ENCODE peak calls at places on chromosomes 3 and 15, in nine cellular contexts. M is cardiac fibroblast; I is T-helper 1 cell; V is ELR; H is vagina; K is cerebellar cortex; S is naive thymus-derived CD8-positive, alpha-beta T cell; G is B cell; Z is MV-4-11. E is an unnamed sample.

GRCh38 chr3:49305608-49306007 is 28.6 kb upstream of the C3orf62 start:
- DNase-seq in M (no peak), I (no peak), V (no peak), H (no peak), K (no peak), S (no peak), G (no peak), Z (no peak), E (no peak)

GRCh38 chr3:182330647-182331046 is 462.7 kb upstream of the ATP11B start:
- DNase-seq in M (no peak), I (no peak), V (no peak), H (no peak), K (no peak), S (no peak), G (no peak), Z (no peak), E (no peak)

GRCh38 chr15:72857331-72858065 is 73.9 kb upstream of the ADPGK start:
- DNase-seq in M (no peak), I (no peak), V (no peak), H (no peak), K (no peak), S (no peak), G (no peak), Z (no peak), E (no peak)

GRCh38 chr3:53570709-53571108 is 76.3 kb downstream of the CACNA1D start:
- DNase-seq in M (peak; percentile 2), I (no peak), V (peak; percentile 29), H (no peak), K (no peak), S (no peak), G (no peak), Z (no peak), E (peak; percentile 13)

GRCh38 chr3:174613173-174613572 is 246.0 kb upstream of the NAALADL2 start:
- DNase-seq in M (no peak), I (no peak), V (no peak), H (no peak), K (no peak), S (no peak), G (no peak), Z (no peak), E (no peak)

GRCh38 chr15:80457896-80458295 is 53.7 kb downstream of the ARNT2 start:
- DNase-seq in M (no peak), I (no peak), V (no peak), H (no peak), K (no peak), S (no peak), G (no peak), Z (no peak), E (no peak)

GRCh38 chr15:79332824-79333510 is 22.1 kb downstream of the TMED3 start:
- DNase-seq in M (no peak), I (no peak), V (no peak), H (no peak), K (no peak), S (no peak), G (no peak), Z (no peak), E (no peak)

GRCh38 chr15:87154771-87155170 is 1075.1 kb downstream of the AGBL1 start:
- DNase-seq in M (peak; percentile 2), I (no peak), V (peak; percentile 83), H (no peak), K (no peak), S (no peak), G (no peak), Z (no peak), E (peak; percentile 78)

GRCh38 chr3:127953636-127954035 is 38.6 kb downstream of the KBTBD12 start:
- DNase-seq in M (peak; percentile 12), I (no peak), V (peak; percentile 60), H (no peak), K (no peak), S (no peak), G (no peak), Z (peak; percentile 49), E (peak; percentile 56)

GRCh38 chr3:119702530-119703527 is at the start of gene CFAP91:
- DNase-seq in M (peak; percentile 96), I (peak; percentile 81), V (peak; percentile 95), H (no peak), K (peak; percentile 91), S (peak; percentile 89), G (peak; percentile 90), Z (peak; percentile 89), E (peak; percentile 95)

GRCh38 chr3:52877085-52877484 is 20.3 kb downstream of the STIMATE start:
- DNase-seq in M (no peak), I (no peak), V (no peak), H (no peak), K (no peak), S (no peak), G (no peak), Z (no peak), E (no peak)

GRCh38 chr3:134060561-134061385 is 31.0 kb upstream of the SLCO2A1 start:
- DNase-seq in M (peak; percentile 63), I (no peak), V (no peak), H (peak; percentile 85), K (no peak), S (no peak), G (no peak), Z (no peak), E (no peak)

GRCh38 chr3:122969585-122970453 is 57.7 kb downstream of the SEMA5B start:
- DNase-seq in M (peak; percentile 73), I (no peak), V (peak; percentile 30), H (no peak), K (no peak), S (peak; percentile 24), G (no peak), Z (no peak), E (peak; percentile 67)

GRCh38 chr15:76483752-76484151 is 147.2 kb downstream of the ISL2 start:
- DNase-seq in M (no peak), I (no peak), V (no peak), H (no peak), K (no peak), S (no peak), G (no peak), Z (no peak), E (no peak)

GRCh38 chr3:38015485-38015884 is 14.0 kb downstream of the PLCD1 start:
- DNase-seq in M (no peak), I (no peak), V (no peak), H (no peak), K (no peak), S (no peak), G (no peak), Z (no peak), E (no peak)

GRCh38 chr3:81743096-81744025 is 18.1 kb downstream of the GBE1 start:
- DNase-seq in M (peak; percentile 96), I (no peak), V (peak; percentile 96), H (no peak), K (no peak), S (no peak), G (no peak), Z (peak; percentile 30), E (peak; percentile 95)

GRCh38 chr15:38853608-38854007 is 289.0 kb upstream of the RASGRP1 start:
- DNase-seq in M (peak; percentile 62), I (peak; percentile 14), V (peak; percentile 42), H (no peak), K (no peak), S (peak; percentile 65), G (no peak), Z (no peak), E (peak; percentile 52)

GRCh38 chr3:184336484-184337230 is 743 bp upstream of the FAM131A start:
- DNase-seq in M (peak; percentile 72), I (no peak), V (peak; percentile 72), H (no peak), K (peak; percentile 92), S (no peak), G (no peak), Z (no peak), E (peak; percentile 44)

GRCh38 chr15:74626752-74627692 is 11.4 kb downstream of the CLK3 start:
- DNase-seq in M (no peak), I (no peak), V (no peak), H (no peak), K (no peak), S (no peak), G (peak; percentile 64), Z (peak; percentile 65), E (no peak)

GRCh38 chr3:75042941-75043340 is 428.5 kb upstream of the CNTN3 start:
- DNase-seq in M (no peak), I (no peak), V (no peak), H (no peak), K (no peak), S (no peak), G (no peak), Z (peak; percentile 67), E (no peak)

GRCh38 chr15:76999996-77000395 is 5.1 kb downstream of the PSTPIP1 start:
- DNase-seq in M (no peak), I (no peak), V (no peak), H (no peak), K (no peak), S (peak; percentile 9), G (no peak), Z (no peak), E (no peak)